ENCODE peak calls at places on chromosomes 7 and 10, in eight cellular contexts. Y is PC-3, C is GM23338, V is OCI-LY7, G is hepatocyte, M is SK-N-SH, F is HCT116, S is neural progenitor cell. A is an unnamed sample.

GRCh38 chr10:70169661-70170364 is 501 bp downstream of the SAR1A start:
- DNase-seq in S (peak), V (peak), M (peak), C (peak), Y (no peak), F (no peak), G (peak), A (peak)

GRCh38 chr10:77686096-77686495 is 48.5 kb upstream of the KCNMA1 start:
- DNase-seq in C (no peak), G (no peak), M (no peak), S (peak), V (no peak), Y (no peak), F (no peak), A (no peak)

GRCh38 chr10:102408081-102408727 is 10.4 kb downstream of the PSD start:
- DNase-seq in F (no peak), M (no peak), S (no peak), C (no peak), V (no peak), Y (no peak), G (no peak), A (no peak)

GRCh38 chr7:97167176-97167575 is 49.7 kb downstream of the SDHAF3 start:
- DNase-seq in V (no peak), S (no peak), C (no peak), M (no peak), F (no peak), Y (no peak), G (no peak), A (no peak)

GRCh38 chr10:119518936-119519335 is 23.6 kb downstream of the RGS10 start:
- DNase-seq in G (no peak), F (no peak), M (no peak), Y (no peak), S (peak), C (no peak), V (no peak), A (no peak)

GRCh38 chr10:29784175-29784773 is 149.5 kb upstream of the SVIL start:
- DNase-seq in G (peak), F (peak), C (peak), V (no peak), Y (peak), M (no peak), S (no peak), A (no peak)

GRCh38 chr10:132486539-132487121 is 51.0 kb upstream of the INPP5A start:
- DNase-seq in C (peak), M (no peak), Y (no peak), G (no peak), S (no peak), V (no peak), F (no peak), A (no peak)

GRCh38 chr10:21528452-21529235 is 3.2 kb upstream of the SKIDA1 start:
- DNase-seq in G (no peak), M (no peak), S (peak), C (no peak), V (no peak), Y (no peak), F (no peak), A (no peak)

GRCh38 chr7:17709127-17709526 is 231.2 kb downstream of the SNX13 start:
- DNase-seq in V (no peak), M (no peak), S (no peak), C (no peak), Y (no peak), F (no peak), G (no peak), A (peak)

GRCh38 chr10:102542800-102543418 is 39.1 kb downstream of the SUFU start:
- DNase-seq in S (no peak), M (no peak), V (no peak), G (no peak), F (no peak), C (no peak), Y (peak), A (no peak)

GRCh38 chr10:17805921-17806577 is 3.1 kb upstream of the MRC1 start:
- DNase-seq in Y (peak), M (no peak), G (no peak), F (peak), S (peak), V (peak), C (peak), A (no peak)

GRCh38 chr10:29820890-29821398 is 186.2 kb upstream of the SVIL start:
- DNase-seq in V (no peak), Y (no peak), G (no peak), M (no peak), C (no peak), S (no peak), F (no peak), A (no peak)

GRCh38 chr10:110916554-110917346 is 2.2 kb downstream of the BBIP1 start:
- DNase-seq in V (no peak), C (no peak), M (no peak), Y (peak), F (no peak), G (no peak), S (no peak), A (no peak)

GRCh38 chr7:85529831-85530230 is 343.0 kb upstream of the SEMA3D start:
- DNase-seq in S (no peak), F (no peak), C (no peak), Y (no peak), M (no peak), V (no peak), G (no peak), A (no peak)

GRCh38 chr7:7647495-7648036 is 7.0 kb downstream of the UMAD1 start:
- DNase-seq in V (no peak), M (no peak), Y (no peak), G (no peak), F (no peak), C (no peak), S (no peak), A (no peak)

GRCh38 chr10:110504111-110504735 is 6.5 kb downstream of the DUSP5 start:
- DNase-seq in G (no peak), V (no peak), Y (no peak), C (no peak), S (no peak), M (no peak), F (no peak), A (peak)

GRCh38 chr7:70678621-70679251 is 453.2 kb upstream of the GALNT17 start:
- DNase-seq in V (no peak), G (no peak), S (no peak), M (no peak), F (no peak), C (no peak), Y (no peak), A (no peak)

GRCh38 chr7:79528421-79528820 is 75.0 kb upstream of the MAGI2 start:
- DNase-seq in S (no peak), Y (peak), G (no peak), C (peak), M (no peak), F (peak), V (no peak), A (peak)

GRCh38 chr10:102322914-102323313 is 72.6 kb upstream of the NFKB2 start:
- DNase-seq in M (no peak), V (no peak), G (no peak), C (no peak), F (no peak), S (no peak), Y (no peak), A (peak)

GRCh38 chr10:16965740-16966447 is 148.7 kb upstream of the RSU1 start:
- DNase-seq in M (no peak), V (no peak), Y (peak), S (peak), F (peak), G (no peak), C (peak), A (no peak)

GRCh38 chr10:92691042-92691590 is 1.4 kb downstream of the HHEX start:
- DNase-seq in F (no peak), M (no peak), Y (no peak), V (no peak), G (no peak), C (peak), S (peak), A (no peak)

GRCh38 chr10:124693396-124693795 is 50.8 kb downstream of the FAM53B start:
- DNase-seq in G (no peak), V (no peak), F (no peak), C (no peak), Y (no peak), M (no peak), S (no peak), A (no peak)

GRCh38 chr7:134366481-134366880 is 49.8 kb upstream of the SLC35B4 start:
- DNase-seq in M (no peak), V (no peak), C (no peak), F (no peak), Y (no peak), G (no peak), S (no peak), A (no peak)

GRCh38 chr7:42485171-42485838 is 248.3 kb upstream of the GLI3 start:
- DNase-seq in M (no peak), F (no peak), Y (no peak), V (no peak), C (no peak), G (no peak), S (no peak), A (no peak)

GRCh38 chr7:38796636-38797501 is 112.1 kb downstream of the VPS41 start:
- DNase-seq in V (peak), Y (peak), G (peak), F (peak), C (peak), M (peak), S (peak), A (peak)

GRCh38 chr7:70383369-70383768 is 748.6 kb upstream of the GALNT17 start:
- DNase-seq in G (no peak), Y (no peak), F (no peak), V (no peak), S (no peak), M (peak), C (no peak), A (no peak)

GRCh38 chr7:105830405-105831218 is 45.8 kb downstream of the ATXN7L1 start:
- DNase-seq in F (peak), Y (peak), V (no peak), S (no peak), G (peak), C (no peak), M (peak), A (no peak)

GRCh38 chr10:116610443-116611152 is 10.2 kb upstream of the PNLIPRP2 start:
- DNase-seq in V (no peak), M (no peak), G (no peak), C (no peak), S (no peak), F (no peak), Y (no peak), A (no peak)

GRCh38 chr10:124632064-124632531 is 112.1 kb downstream of the FAM53B start:
- DNase-seq in Y (no peak), G (no peak), F (no peak), C (peak), S (peak), V (no peak), M (peak), A (no peak)

GRCh38 chr7:51732066-51732465 is 415.5 kb upstream of the COBL start:
- DNase-seq in S (peak), F (no peak), M (no peak), C (no peak), V (no peak), G (no peak), Y (no peak), A (no peak)

GRCh38 chr10:116984202-116984993 is 20.6 kb downstream of the SHTN1 start:
- DNase-seq in F (no peak), C (no peak), S (no peak), G (no peak), Y (no peak), V (no peak), M (no peak), A (no peak)

GRCh38 chr10:87691515-87692070 is 31.9 kb downstream of the PAPSS2 start:
- DNase-seq in F (no peak), V (no peak), C (no peak), S (no peak), G (no peak), M (no peak), Y (peak), A (no peak)

GRCh38 chr7:128841961-128842673 is 11.9 kb downstream of the FLNC start:
- DNase-seq in V (peak), C (peak), M (peak), F (no peak), G (no peak), Y (peak), S (peak), A (peak)

GRCh38 chr10:282294-283139 is 147.3 kb downstream of the ZMYND11 start:
- DNase-seq in S (no peak), Y (peak), G (no peak), M (no peak), V (no peak), F (no peak), C (no peak), A (no peak)

GRCh38 chr10:51867956-51868355 is 168.6 kb upstream of the CSTF2T start:
- DNase-seq in S (no peak), M (no peak), Y (peak), V (no peak), F (no peak), C (no peak), G (no peak), A (no peak)

GRCh38 chr10:129679207-129679606 is 212.2 kb downstream of the MGMT start:
- DNase-seq in S (no peak), C (no peak), G (no peak), M (no peak), V (no peak), Y (no peak), F (no peak), A (no peak)

GRCh38 chr7:86643478-86644281 is at the start of gene GRM3:
- DNase-seq in S (peak), C (peak), M (peak), V (no peak), G (peak), F (no peak), Y (no peak), A (no peak)

GRCh38 chr10:97332586-97333350 is 1.8 kb downstream of the FRAT2 start:
- DNase-seq in F (no peak), S (peak), C (peak), M (no peak), Y (peak), G (peak), V (no peak), A (no peak)

GRCh38 chr10:80739963-80740715 is 202.4 kb downstream of the SH2D4B start:
- DNase-seq in V (no peak), G (no peak), Y (no peak), M (no peak), C (peak), F (no peak), S (no peak), A (no peak)

GRCh38 chr7:122550545-122550944 is 148.4 kb downstream of the RNF133 start:
- DNase-seq in C (peak), S (no peak), G (no peak), M (no peak), Y (peak), V (no peak), F (no peak), A (no peak)

GRCh38 chr7:30225863-30226361 is 58.5 kb upstream of the ZNRF2 start:
- DNase-seq in C (no peak), S (no peak), V (peak), F (peak), G (peak), M (peak), Y (peak), A (peak)

GRCh38 chr7:30231271-30231670 is 53.1 kb upstream of the ZNRF2 start:
- DNase-seq in V (no peak), C (no peak), M (no peak), G (no peak), S (no peak), Y (no peak), F (no peak), A (no peak)

GRCh38 chr7:30224511-30225031 is 59.8 kb upstream of the ZNRF2 start:
- DNase-seq in C (no peak), F (no peak), G (no peak), S (no peak), M (no peak), Y (peak), V (no peak), A (no peak)

GRCh38 chr7:30222519-30223213 is 61.7 kb upstream of the ZNRF2 start:
- DNase-seq in V (no peak), F (no peak), S (no peak), M (no peak), G (no peak), Y (no peak), C (peak), A (no peak)

DNA sequence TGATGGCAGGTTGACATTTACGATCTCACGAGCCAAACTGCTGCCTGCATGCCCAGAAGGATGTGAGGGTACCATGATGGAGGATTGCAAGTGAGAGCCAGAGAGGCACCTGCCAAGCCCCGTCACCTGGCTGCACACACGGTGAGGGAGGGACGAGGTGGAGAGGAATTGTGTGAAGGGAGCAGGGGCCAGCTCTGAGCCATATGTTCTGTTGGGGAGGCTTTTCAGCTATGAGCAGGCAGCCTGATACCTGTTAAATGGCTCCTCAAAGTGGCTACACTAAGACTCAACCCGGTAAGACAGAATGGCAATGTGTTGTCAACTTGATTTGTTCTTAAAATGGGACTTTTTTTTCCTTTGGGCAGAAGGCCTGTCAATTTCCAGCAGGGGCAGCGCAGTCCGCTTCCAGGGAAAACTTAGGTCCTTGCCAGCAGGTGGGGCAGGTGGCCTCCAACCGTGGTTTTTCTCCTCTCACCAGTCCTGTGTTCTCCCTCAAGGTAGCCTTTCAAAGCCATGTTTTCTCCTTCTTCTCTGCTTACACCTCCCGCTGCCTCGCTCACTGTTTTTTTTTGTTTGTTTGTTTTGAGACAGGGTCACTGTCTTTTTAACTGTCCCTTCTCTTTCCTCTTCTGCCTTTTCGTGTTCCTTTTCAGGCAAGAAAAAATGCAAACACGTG is 57.7 kb upstream of the ZNRF2 start:
- DNase-seq in S (peak), C (peak), Y (peak), V (no peak), M (peak), G (peak), F (peak), A (no peak)
- TF ChIP-seq EZH2phosphoT487 in S (no peak), C (no peak), Y (no peak), V (no peak), M (no peak), G (no peak), F (no peak), A (no peak)

GRCh38 chr7:143429770-143430698 is 13.2 kb upstream of the TAS2R60 start:
- DNase-seq in C (no peak), S (no peak), F (no peak), G (no peak), M (no peak), V (no peak), Y (peak), A (no peak)
- H3K4me2 ChIP-seq in C (no peak), S (no peak), F (no peak), G (no peak), M (peak), V (no peak), Y (peak), A (no peak)

GRCh38 chr7:47488969-47489342 is 93.0 kb downstream of the TNS3 start:
- DNase-seq in M (no peak), F (no peak), G (no peak), Y (no peak), V (no peak), C (peak), S (peak), A (no peak)

GRCh38 chr7:47492720-47493119 is 89.2 kb downstream of the TNS3 start:
- DNase-seq in M (no peak), F (no peak), S (no peak), V (no peak), C (no peak), G (no peak), Y (no peak), A (no peak)

GRCh38 chr7:47491637-47492036 is 90.3 kb downstream of the TNS3 start:
- DNase-seq in G (no peak), M (no peak), S (no peak), V (no peak), Y (no peak), C (no peak), F (no peak), A (no peak)

GRCh38 chr7:47489624-47490023 is 92.3 kb downstream of the TNS3 start:
- DNase-seq in S (peak), M (peak), F (no peak), C (no peak), V (no peak), Y (no peak), G (no peak), A (no peak)

GRCh38 chr7:47490501-47491265 is 91.2 kb downstream of the TNS3 start:
- DNase-seq in G (no peak), S (no peak), V (no peak), M (no peak), F (no peak), C (no peak), Y (no peak), A (no peak)
- TF ChIP-seq CTCF in G (no peak), S (no peak), V (no peak), M (no peak), F (no peak), C (no peak), Y (no peak), A (no peak)

GRCh38 chr10:7481382-7481765 is 70.5 kb upstream of the SFMBT2 start:
- DNase-seq in C (no peak), V (no peak), M (no peak), S (no peak), F (no peak), G (no peak), Y (no peak), A (no peak)

GRCh38 chr10:7479861-7480598 is 69.2 kb upstream of the SFMBT2 start:
- DNase-seq in F (no peak), M (no peak), C (no peak), S (no peak), V (no peak), Y (no peak), G (no peak), A (no peak)

GRCh38 chr10:7482992-7483391 is 72.2 kb upstream of the SFMBT2 start:
- DNase-seq in V (no peak), M (no peak), Y (no peak), C (no peak), F (no peak), G (no peak), S (no peak), A (peak)

GRCh38 chr10:7478727-7479457 is 68.1 kb upstream of the SFMBT2 start:
- DNase-seq in V (no peak), S (no peak), G (no peak), C (no peak), Y (no peak), M (no peak), F (no peak), A (peak)

DNA sequence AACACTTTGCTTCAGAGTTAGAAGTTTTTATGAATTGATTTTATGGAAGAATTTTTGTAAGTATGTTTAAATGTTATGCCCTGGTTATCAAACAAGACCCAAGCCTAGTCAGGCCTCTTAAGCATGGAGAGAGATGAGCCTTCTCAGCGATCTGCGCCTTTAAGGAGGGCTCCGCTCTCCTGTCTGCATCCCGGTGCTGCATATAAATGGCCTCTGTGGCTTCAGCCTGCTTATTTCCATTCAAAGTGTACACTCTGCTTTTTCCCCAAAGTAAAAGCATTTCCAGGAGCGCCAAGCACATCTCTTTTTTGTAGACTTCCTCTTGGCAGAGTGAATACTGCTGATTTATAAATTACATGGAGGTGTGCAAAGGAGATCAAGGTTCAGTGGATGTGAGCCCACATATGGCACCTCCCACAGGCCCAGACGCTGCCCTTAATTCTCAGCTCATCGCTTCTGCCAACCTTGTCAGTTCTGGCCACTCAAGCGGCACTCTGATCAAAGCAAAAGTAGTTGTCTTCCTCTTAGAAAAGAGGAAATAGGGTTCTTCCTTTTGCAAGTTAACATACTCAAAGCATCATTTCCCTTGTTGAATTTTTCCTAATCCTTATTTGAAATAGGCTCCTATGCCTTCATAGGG is 70.0 kb upstream of the SFMBT2 start:
- DNase-seq in C (no peak), M (no peak), V (peak), Y (no peak), G (no peak), F (no peak), S (no peak), A (no peak)
- TF ChIP-seq EZH2phosphoT487 in C (no peak), M (no peak), V (no peak), Y (no peak), G (no peak), F (no peak), S (no peak), A (no peak)

GRCh38 chr7:44100458-44101303 is 3.5 kb upstream of the AEBP1 start:
- DNase-seq in F (no peak), Y (no peak), V (peak), M (peak), S (no peak), G (peak), C (no peak), A (no peak)
- H3K4me2 ChIP-seq in F (no peak), Y (no peak), V (peak), M (no peak), S (no peak), G (no peak), C (no peak), A (no peak)